ENCODE peak calls at places on chromosomes 6 and 20, in eight cellular contexts. Q is neural crest cell; E is activated CD8-positive, alpha-beta T cell treated with anti-CD3 and anti-CD28 coated beads for 36 hours; W is HTR-8/SVneo; N is activated T-cell treated with anti-CD3 and anti-CD28 coated beads for 48 hours; X is stimulated activated CD4-positive, alpha-beta T cell treated with anti-CD3 and anti-CD28 coated beads, Interleukin-1b, Interleukin-23, amount 100 ng/mL, for 24 hours; P is NCI-H187; T is activated CD4-positive, CD25-positive, alpha-beta regulatory T cell. F is an unnamed sample.

GRCh38 chr6:1422290-1422689 is 32.9 kb downstream of the FOXF2 start:
- DNase-seq in Q (no peak), E (no peak), W (no peak), N (no peak), X (no peak), P (no peak), T (no peak), F (no peak)

GRCh38 chr20:20549699-20550098 is 162.7 kb downstream of the RALGAPA2 start:
- DNase-seq in Q (no peak), E (no peak), W (peak), N (no peak), X (no peak), P (no peak), T (no peak), F (no peak)

GRCh38 chr6:12186543-12186942 is 103.6 kb upstream of the EDN1 start:
- DNase-seq in Q (no peak), E (no peak), W (no peak), N (no peak), X (no peak), P (no peak), T (no peak), F (no peak)

GRCh38 chr20:61310954-61311353 is 58.9 kb downstream of the CDH4 start:
- DNase-seq in Q (no peak), E (no peak), W (no peak), N (no peak), X (no peak), P (no peak), T (no peak), F (no peak)

GRCh38 chr20:22974354-22974753 is 60.8 kb upstream of the SSTR4 start:
- DNase-seq in Q (no peak), E (peak), W (peak), N (no peak), X (no peak), P (no peak), T (no peak), F (no peak)

GRCh38 chr20:17281478-17281877 is 54.6 kb downstream of the PCSK2 start:
- DNase-seq in Q (peak), E (peak), W (no peak), N (no peak), X (no peak), P (no peak), T (no peak), F (no peak)

GRCh38 chr6:135798751-135799515 is 52.6 kb upstream of the PDE7B start:
- DNase-seq in Q (no peak), E (no peak), W (no peak), N (no peak), X (no peak), P (no peak), T (no peak), F (no peak)

GRCh38 chr6:33886673-33887144 is 82.9 kb upstream of the MLN start:
- DNase-seq in Q (no peak), E (peak), W (peak), N (no peak), X (no peak), P (no peak), T (no peak), F (no peak)

GRCh38 chr20:23295934-23296333 is 54.7 kb upstream of the NXT1 start:
- DNase-seq in Q (no peak), E (no peak), W (no peak), N (no peak), X (no peak), P (no peak), T (no peak), F (no peak)

GRCh38 chr20:25038103-25038410 is 19.9 kb downstream of the ACSS1 start:
- DNase-seq in Q (no peak), E (no peak), W (no peak), N (no peak), X (no peak), P (no peak), T (no peak), F (no peak)

GRCh38 chr20:40717343-40717865 is 28.4 kb upstream of the MAFB start:
- DNase-seq in Q (no peak), E (no peak), W (no peak), N (no peak), X (no peak), P (no peak), T (no peak), F (no peak)

GRCh38 chr6:9404351-9405146 is 969.2 kb upstream of the SLC35B3 start:
- DNase-seq in Q (no peak), E (no peak), W (no peak), N (no peak), X (no peak), P (no peak), T (no peak), F (no peak)

GRCh38 chr20:41137412-41138216 is at the start of gene PLCG1:
- DNase-seq in Q (peak), E (peak), W (peak), N (peak), X (peak), P (peak), T (peak), F (no peak)

GRCh38 chr6:6556738-6557503 is 31.6 kb upstream of the LY86 start:
- DNase-seq in Q (peak), E (peak), W (peak), N (peak), X (no peak), P (peak), T (peak), F (no peak)

GRCh38 chr20:41694796-41695195 is 76.6 kb upstream of the CHD6 start:
- DNase-seq in Q (no peak), E (no peak), W (no peak), N (no peak), X (no peak), P (no peak), T (no peak), F (no peak)

GRCh38 chr20:57659789-57660509 is 39.7 kb upstream of the ZBP1 start:
- DNase-seq in Q (no peak), E (no peak), W (no peak), N (no peak), X (no peak), P (no peak), T (no peak), F (no peak)

GRCh38 chr6:163536770-163537169 is 122.3 kb downstream of the QKI start:
- DNase-seq in Q (no peak), E (no peak), W (no peak), N (no peak), X (no peak), P (no peak), T (no peak), F (no peak)

GRCh38 chr6:44230034-44230675 is 6.8 kb downstream of the SLC29A1 start:
- DNase-seq in Q (no peak), E (no peak), W (no peak), N (no peak), X (no peak), P (no peak), T (no peak), F (no peak)

GRCh38 chr6:30678964-30679726 is 6.3 kb upstream of the DHX16 start:
- DNase-seq in Q (peak), E (peak), W (peak), N (peak), X (peak), P (peak), T (peak), F (no peak)

GRCh38 chr20:47356220-47356525 is 326 bp downstream of the ZMYND8 start:
- DNase-seq in Q (no peak), E (no peak), W (no peak), N (no peak), X (no peak), P (no peak), T (no peak), F (no peak)

GRCh38 chr6:104940881-104941693 is 15.8 kb upstream of the LIN28B start:
- DNase-seq in Q (peak), E (peak), W (peak), N (peak), X (no peak), P (peak), T (no peak), F (no peak)

GRCh38 chr6:67358241-67358640 is 1276.8 kb upstream of the ADGRB3 start:
- DNase-seq in Q (no peak), E (no peak), W (no peak), N (no peak), X (no peak), P (no peak), T (no peak), F (no peak)

GRCh38 chr6:344816-345340 is 46.7 kb upstream of the IRF4 start:
- DNase-seq in Q (no peak), E (no peak), W (no peak), N (no peak), X (no peak), P (no peak), T (no peak), F (no peak)

GRCh38 chr20:10795286-10796026 is 121.7 kb upstream of the JAG1 start:
- DNase-seq in Q (no peak), E (no peak), W (no peak), N (no peak), X (no peak), P (no peak), T (no peak), F (no peak)

GRCh38 chr6:159422041-159422984 is 253.1 kb downstream of the FNDC1 start:
- DNase-seq in Q (no peak), E (no peak), W (no peak), N (no peak), X (no peak), P (no peak), T (no peak), F (no peak)

GRCh38 chr6:22966711-22967110 is 397.3 kb downstream of the HDGFL1 start:
- DNase-seq in Q (no peak), E (no peak), W (no peak), N (no peak), X (no peak), P (no peak), T (no peak), F (no peak)

GRCh38 chr20:20173269-20173668 is 120.9 kb downstream of the CFAP61 start:
- DNase-seq in Q (no peak), E (no peak), W (no peak), N (no peak), X (no peak), P (no peak), T (no peak), F (no peak)

GRCh38 chr6:169853196-169854082 is 102.0 kb downstream of the ERMARD start:
- DNase-seq in Q (no peak), E (no peak), W (no peak), N (no peak), X (no peak), P (no peak), T (no peak), F (no peak)

GRCh38 chr20:36462440-36463211 is 78.7 kb upstream of the MYL9 start:
- DNase-seq in Q (no peak), E (peak), W (no peak), N (no peak), X (no peak), P (no peak), T (no peak), F (no peak)

GRCh38 chr6:31094389-31094881 is 17.9 kb downstream of the C6orf15 start:
- DNase-seq in Q (no peak), E (peak), W (no peak), N (no peak), X (no peak), P (no peak), T (peak), F (no peak)

GRCh38 chr20:49612127-49612738 is 44.3 kb upstream of the PTGIS start:
- DNase-seq in Q (no peak), E (no peak), W (no peak), N (no peak), X (no peak), P (no peak), T (no peak), F (no peak)

GRCh38 chr6:32371204-32371603 is 499 bp downstream of the TSBP1 start:
- DNase-seq in Q (no peak), E (no peak), W (no peak), N (no peak), X (no peak), P (no peak), T (no peak), F (no peak)

GRCh38 chr6:157756708-157757429 is 66.2 kb upstream of the SNX9 start:
- DNase-seq in Q (peak), E (peak), W (peak), N (peak), X (peak), P (peak), T (peak), F (peak)